ENCODE peak calls at places on chromosomes 1 and 21, in four cellular contexts. U, S, D and H are unnamed samples.

GRCh38 chr1:204353213-204353910 is 6.4 kb downstream of the PLEKHA6 start:
- DNase-seq in U (no peak), S (no peak), D (no peak), H (no peak)

GRCh38 chr21:35511298-35512162 is 462.4 kb upstream of the RUNX1 start:
- DNase-seq in U (no peak), S (no peak), D (no peak), H (no peak)

GRCh38 chr1:67159233-67159632 is 7.0 kb upstream of the IL23R start:
- DNase-seq in U (no peak), S (no peak), D (no peak), H (no peak)

GRCh38 chr1:194512957-194513356 is 1326.5 kb upstream of the B3GALT2 start:
- DNase-seq in U (no peak), S (no peak), D (no peak), H (no peak)

GRCh38 chr1:119323216-119323982 is 45.2 kb upstream of the HAO2 start:
- DNase-seq in U (no peak), S (no peak), D (no peak), H (no peak)

GRCh38 chr1:223670458-223671159 is 5.1 kb upstream of the CAPN8 start:
- DNase-seq in U (peak), S (no peak), D (peak), H (no peak)

GRCh38 chr1:21761052-21761451 is 21.9 kb downstream of the USP48 start:
- DNase-seq in U (no peak), S (no peak), D (no peak), H (no peak)

GRCh38 chr1:36350659-36351171 is 27.3 kb upstream of the EVA1B start:
- DNase-seq in U (no peak), S (no peak), D (peak), H (no peak)

GRCh38 chr1:204837440-204838084 is 33.1 kb upstream of the NFASC start:
- DNase-seq in U (peak), S (no peak), D (peak), H (no peak)

GRCh38 chr1:176460606-176461336 is 2.2 kb upstream of the PAPPA2 start:
- DNase-seq in U (no peak), S (no peak), D (no peak), H (no peak)

GRCh38 chr1:43366179-43366578 is 1.6 kb downstream of the ELOVL1 start:
- DNase-seq in U (peak), S (no peak), D (no peak), H (no peak)

GRCh38 chr1:213303286-213303685 is 252.2 kb downstream of the RPS6KC1 start:
- DNase-seq in U (no peak), S (no peak), D (no peak), H (no peak)

GRCh38 chr1:40784771-40785151 is 1.2 kb downstream of the KCNQ4 start:
- DNase-seq in U (no peak), S (no peak), D (no peak), H (no peak)

GRCh38 chr1:44851308-44851707 is 8.3 kb upstream of the PTCH2 start:
- DNase-seq in U (no peak), S (no peak), D (no peak), H (no peak)

GRCh38 chr21:33470701-33471100 is 9.1 kb downstream of the TMEM50B start:
- DNase-seq in U (no peak), S (no peak), D (no peak), H (no peak)

GRCh38 chr1:78153092-78153736 is 107.4 kb downstream of the GIPC2 start:
- DNase-seq in U (no peak), S (no peak), D (no peak), H (no peak)

GRCh38 chr1:110606784-110607662 is 865 bp upstream of the KCNA2 start:
- DNase-seq in U (no peak), S (no peak), D (peak), H (no peak)

GRCh38 chr1:114075546-114076249 is 78.0 kb downstream of the SYT6 start:
- DNase-seq in U (no peak), S (no peak), D (no peak), H (no peak)

GRCh38 chr1:157105988-157106812 is 6.6 kb upstream of the ETV3L start:
- DNase-seq in U (no peak), S (no peak), D (peak), H (peak)

GRCh38 chr21:46374761-46375389 is 50.9 kb downstream of the PCNT start:
- DNase-seq in U (no peak), S (no peak), D (no peak), H (no peak)

GRCh38 chr1:220819627-220820026 is 32.9 kb downstream of the MTARC1 start:
- DNase-seq in U (no peak), S (no peak), D (no peak), H (no peak)

GRCh38 chr1:165296205-165296604 is 60.3 kb downstream of the LMX1A start:
- DNase-seq in U (no peak), S (no peak), D (no peak), H (no peak)

GRCh38 chr1:50978144-50978851 is 8.3 kb downstream of the CDKN2C start:
- DNase-seq in U (peak), S (no peak), D (peak), H (peak)

GRCh38 chr1:40825430-40825778 is 36.8 kb downstream of the CITED4 start:
- DNase-seq in U (no peak), S (no peak), D (no peak), H (no peak)

GRCh38 chr1:158552296-158552695 is 1.9 kb downstream of the OR6Y1 start:
- DNase-seq in U (no peak), S (no peak), D (peak), H (no peak)

GRCh38 chr1:96313216-96313615 is 408.4 kb upstream of the PTBP2 start:
- DNase-seq in U (no peak), S (no peak), D (peak), H (no peak)

GRCh38 chr1:212137854-212138253 is 102.3 kb downstream of the DTL start:
- DNase-seq in U (no peak), S (no peak), D (no peak), H (no peak)

GRCh38 chr1:160971618-160972056 is 17.0 kb upstream of the ITLN2 start:
- DNase-seq in U (no peak), S (no peak), D (no peak), H (no peak)

GRCh38 chr1:57632401-57632800 is 208.5 kb upstream of the DAB1 start:
- DNase-seq in U (no peak), S (no peak), D (peak), H (no peak)

GRCh38 chr1:77583483-77583882 is 99.0 kb downstream of the ZZZ3 start:
- DNase-seq in U (no peak), S (no peak), D (no peak), H (no peak)

GRCh38 chr1:34750610-34751009 is 4.2 kb upstream of the GJB5 start:
- DNase-seq in U (no peak), S (no peak), D (no peak), H (no peak)

GRCh38 chr1:9538669-9539164 is 548 bp upstream of the SLC25A33 start:
- DNase-seq in U (no peak), S (no peak), D (no peak), H (peak)

DNA sequence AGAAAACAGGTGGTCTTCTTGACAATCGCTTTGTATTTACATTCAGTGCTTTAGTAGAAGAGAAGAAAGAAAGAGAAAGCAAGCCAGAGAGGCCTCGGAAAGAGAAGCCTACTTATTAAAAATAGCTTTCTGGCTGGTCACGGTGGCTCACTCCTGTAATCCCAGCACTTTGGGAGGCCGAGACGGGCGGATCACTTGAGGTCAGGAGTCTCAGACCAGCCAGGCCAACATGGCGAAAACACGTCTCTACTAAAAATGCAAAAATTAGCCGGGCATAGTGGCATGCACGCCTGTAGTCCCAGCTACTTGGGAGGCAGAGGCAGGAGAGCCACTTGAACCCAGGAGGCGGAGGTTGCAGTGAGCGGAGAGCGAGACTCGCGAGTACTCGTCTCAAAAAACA is 1.8 kb upstream of the SLC19A2 start:
- DNase-seq in U (no peak), S (no peak), D (no peak), H (peak)
- H3K4me3 ChIP-seq in U (no peak), S (no peak), D (no peak), H (no peak)

GRCh38 chr1:18414321-18414720 is 66.4 kb upstream of the KLHDC7A start:
- DNase-seq in U (no peak), S (no peak), D (no peak), H (no peak)
- TF ChIP-seq POLR2A in U (no peak), S (no peak), D (no peak), H (no peak)

GRCh38 chr1:70517444-70517843 is 106.4 kb downstream of the CTH start:
- DNase-seq in U (no peak), S (no peak), D (no peak), H (no peak)
- H3K4me3 ChIP-seq in U (no peak), S (no peak), D (no peak), H (no peak)

GRCh38 chr1:46132529-46133180 is at the start of gene PIK3R3:
- DNase-seq in U (peak), S (peak), D (peak), H (peak)
- TF ChIP-seq POLR2A in U (peak), S (peak), D (peak), H (peak)

GRCh38 chr1:230863449-230863848 is 4.9 kb downstream of the C1orf198 start:
- DNase-seq in U (peak), S (no peak), D (no peak), H (no peak)
- H3K4me3 ChIP-seq in U (no peak), S (no peak), D (no peak), H (no peak)